ENCODE peak calls at places on chromosomes 16 and 17, in nine cellular contexts. R, E, I, L, W, K, P, B and U are unnamed samples.

GRCh38 chr17:49249292-49249794 is 18.8 kb upstream of the PHOSPHO1 start:
- DNase-seq in R (no peak), E (no peak), I (no peak), L (no peak), W (no peak), K (no peak), P (peak), B (no peak), U (no peak)

GRCh38 chr17:78933025-78933958 is 8.1 kb upstream of the TIMP2 start:
- DNase-seq in R (peak), E (peak), I (peak), L (peak), W (peak), K (peak), P (no peak), B (peak), U (no peak)

GRCh38 chr17:31882571-31882970 is 18.9 kb downstream of the UTP6 start:
- DNase-seq in R (no peak), E (no peak), I (no peak), L (no peak), W (no peak), K (no peak), P (no peak), B (no peak), U (no peak)

GRCh38 chr16:56610609-56611111 is 2.3 kb downstream of the MT2A start:
- DNase-seq in R (no peak), E (no peak), I (no peak), L (no peak), W (peak), K (no peak), P (no peak), B (no peak), U (no peak)

GRCh38 chr16:14500791-14501190 is 129.3 kb downstream of the PARN start:
- DNase-seq in R (no peak), E (no peak), I (no peak), L (no peak), W (no peak), K (peak), P (no peak), B (no peak), U (no peak)

GRCh38 chr17:570403-570802 is 144.2 kb downstream of the VPS53 start:
- DNase-seq in R (no peak), E (no peak), I (no peak), L (no peak), W (no peak), K (no peak), P (no peak), B (no peak), U (no peak)

GRCh38 chr17:5587431-5588032 is 3.2 kb upstream of the NLRP1 start:
- DNase-seq in R (peak), E (peak), I (peak), L (no peak), W (peak), K (peak), P (peak), B (peak), U (no peak)

GRCh38 chr17:55883112-55883511 is 132.3 kb downstream of the PCTP start:
- DNase-seq in R (no peak), E (no peak), I (no peak), L (no peak), W (peak), K (no peak), P (no peak), B (no peak), U (no peak)

GRCh38 chr16:11699234-11699894 is 31.1 kb downstream of the SNN start:
- DNase-seq in R (no peak), E (no peak), I (no peak), L (no peak), W (no peak), K (no peak), P (no peak), B (no peak), U (no peak)

GRCh38 chr17:79188048-79188447 is 113.4 kb downstream of the ENGASE start:
- DNase-seq in R (peak), E (no peak), I (no peak), L (no peak), W (no peak), K (no peak), P (peak), B (no peak), U (no peak)

GRCh38 chr17:6599364-6599763 is 41.1 kb downstream of the KIAA0753 start:
- DNase-seq in R (no peak), E (no peak), I (no peak), L (no peak), W (no peak), K (no peak), P (no peak), B (no peak), U (no peak)

GRCh38 chr17:57892820-57893595 is 43.2 kb upstream of the MRPS23 start:
- DNase-seq in R (peak), E (peak), I (no peak), L (no peak), W (peak), K (peak), P (peak), B (peak), U (peak)

GRCh38 chr17:7068268-7068667 is 11.8 kb downstream of the CLEC10A start:
- DNase-seq in R (no peak), E (no peak), I (no peak), L (no peak), W (no peak), K (no peak), P (no peak), B (no peak), U (no peak)

GRCh38 chr16:4373909-4374742 is 2.5 kb downstream of the VASN start:
- DNase-seq in R (no peak), E (peak), I (no peak), L (no peak), W (peak), K (peak), P (no peak), B (peak), U (peak)

GRCh38 chr17:72097144-72097543 is 23.7 kb upstream of the SOX9 start:
- DNase-seq in R (no peak), E (no peak), I (no peak), L (no peak), W (no peak), K (no peak), P (no peak), B (no peak), U (no peak)

GRCh38 chr16:71645450-71645849 is 19.5 kb downstream of the MARVELD3 start:
- DNase-seq in R (peak), E (no peak), I (no peak), L (no peak), W (peak), K (no peak), P (peak), B (no peak), U (no peak)

GRCh38 chr16:17835118-17835949 is 364.6 kb upstream of the XYLT1 start:
- DNase-seq in R (no peak), E (no peak), I (no peak), L (no peak), W (peak), K (no peak), P (no peak), B (no peak), U (no peak)

GRCh38 chr16:12260647-12261262 is 284.2 kb downstream of the SNX29 start:
- DNase-seq in R (no peak), E (no peak), I (no peak), L (no peak), W (no peak), K (peak), P (no peak), B (no peak), U (no peak)

GRCh38 chr17:10735251-10735650 is 5.4 kb upstream of the TMEM220 start:
- DNase-seq in R (no peak), E (peak), I (no peak), L (no peak), W (no peak), K (no peak), P (no peak), B (no peak), U (no peak)